ENCODE peak calls at places on chromosome 13, in four cellular contexts. One of them, this sample, is unnamed.

GRCh38 chr13:73368608-73369007 is 309.8 kb downstream of the KLF5 start:
- DNase-seq in GM18507: no peak
- DNase-seq in colonic mucosa: no peak
- DNase-seq in smooth muscle cell of the brain vasculature: no peak
- DNase-seq in this sample: no peak

GRCh38 chr13:23723463-23723862 is 153.3 kb downstream of the TNFRSF19 start:
- DNase-seq in colonic mucosa: no peak
- DNase-seq in GM18507: no peak
- DNase-seq in smooth muscle cell of the brain vasculature: no peak
- DNase-seq in this sample: no peak

GRCh38 chr13:59677430-59677829 is 486.3 kb downstream of the DIAPH3 start:
- DNase-seq in GM18507: no peak
- DNase-seq in smooth muscle cell of the brain vasculature: no peak
- DNase-seq in colonic mucosa: no peak
- DNase-seq in this sample: no peak

GRCh38 chr13:62320129-62320724 is 904.6 kb upstream of the PCDH20 start:
- DNase-seq in smooth muscle cell of the brain vasculature: peak; percentile 24
- DNase-seq in colonic mucosa: no peak
- DNase-seq in GM18507: no peak
- DNase-seq in this sample: no peak

GRCh38 chr13:95585867-95586266 is 33.3 kb downstream of the CLDN10 start:
- DNase-seq in smooth muscle cell of the brain vasculature: no peak
- DNase-seq in colonic mucosa: no peak
- DNase-seq in GM18507: no peak
- DNase-seq in this sample: no peak

GRCh38 chr13:33937373-33938087 is 119.6 kb downstream of the RFC3 start:
- DNase-seq in colonic mucosa: no peak
- DNase-seq in smooth muscle cell of the brain vasculature: no peak
- DNase-seq in GM18507: no peak
- DNase-seq in this sample: no peak

GRCh38 chr13:60260440-60260839 is 96.7 kb upstream of the DIAPH3 start:
- DNase-seq in smooth muscle cell of the brain vasculature: no peak
- DNase-seq in colonic mucosa: no peak
- DNase-seq in GM18507: no peak
- DNase-seq in this sample: no peak

GRCh38 chr13:111153977-111154332 is 38.8 kb downstream of the ARHGEF7 start:
- DNase-seq in colonic mucosa: peak; percentile 52
- DNase-seq in smooth muscle cell of the brain vasculature: no peak
- DNase-seq in GM18507: no peak
- DNase-seq in this sample: no peak

GRCh38 chr13:80870186-80870585 is 529.3 kb upstream of the SPRY2 start:
- DNase-seq in colonic mucosa: no peak
- DNase-seq in smooth muscle cell of the brain vasculature: no peak
- DNase-seq in GM18507: no peak
- DNase-seq in this sample: no peak

GRCh38 chr13:80972857-80973478 is 632.0 kb upstream of the SPRY2 start:
- DNase-seq in GM18507: no peak
- DNase-seq in smooth muscle cell of the brain vasculature: no peak
- DNase-seq in colonic mucosa: no peak
- DNase-seq in this sample: no peak

GRCh38 chr13:80166352-80166751 is 174.6 kb downstream of the SPRY2 start:
- DNase-seq in GM18507: no peak
- DNase-seq in colonic mucosa: no peak
- DNase-seq in smooth muscle cell of the brain vasculature: no peak
- DNase-seq in this sample: no peak

GRCh38 chr13:107407074-107407473 is 808.3 kb downstream of the LIG4 start:
- DNase-seq in smooth muscle cell of the brain vasculature: no peak
- DNase-seq in colonic mucosa: no peak
- DNase-seq in GM18507: no peak
- DNase-seq in this sample: no peak

GRCh38 chr13:89541091-89542030 is 1806.1 kb upstream of the MIR17HG start:
- DNase-seq in smooth muscle cell of the brain vasculature: no peak
- DNase-seq in colonic mucosa: no peak
- DNase-seq in GM18507: no peak
- DNase-seq in this sample: no peak

GRCh38 chr13:39016789-39017188 is 21.1 kb downstream of the PROSER1 start:
- DNase-seq in smooth muscle cell of the brain vasculature: no peak
- DNase-seq in colonic mucosa: no peak
- DNase-seq in GM18507: no peak
- DNase-seq in this sample: no peak